ENCODE peak calls at places on chromosomes 5 and 9, in ten cellular contexts. One of them, this sample, is unnamed.

GRCh38 chr5:133460172-133460758 is 152.1 kb downstream of the FSTL4 start:
- DNase-seq in psoas muscle: no peak
- DNase-seq in NCI-H1105 treated with DMSO at 0.1 percent for 48 hours: no peak
- DNase-seq in D341Med: peak
- DNase-seq in kidney glomerular epithelial cell: no peak
- DNase-seq in stimulated activated CD4-positive, alpha-beta T cell treated with anti-CD3 and anti-CD28 coated beads, Interleukin-1b, Interleukin-23, amount 100 ng/mL, for 48 hours: peak
- DNase-seq in naive thymus-derived CD8-positive, alpha-beta T cell: peak
- DNase-seq in activated naive CD8-positive, alpha-beta T cell treated with anti-CD3 and anti-CD28 coated beads for 36 hours: peak
- DNase-seq in ELR: peak
- DNase-seq in GM18507: peak
- DNase-seq in this sample: peak

GRCh38 chr9:79242489-79242888 is 329.3 kb upstream of the TLE4 start:
- DNase-seq in psoas muscle: no peak
- DNase-seq in NCI-H1105 treated with DMSO at 0.1 percent for 48 hours: no peak
- DNase-seq in D341Med: no peak
- DNase-seq in kidney glomerular epithelial cell: no peak
- DNase-seq in stimulated activated CD4-positive, alpha-beta T cell treated with anti-CD3 and anti-CD28 coated beads, Interleukin-1b, Interleukin-23, amount 100 ng/mL, for 48 hours: no peak
- DNase-seq in naive thymus-derived CD8-positive, alpha-beta T cell: no peak
- DNase-seq in activated naive CD8-positive, alpha-beta T cell treated with anti-CD3 and anti-CD28 coated beads for 36 hours: no peak
- DNase-seq in ELR: no peak
- DNase-seq in GM18507: no peak
- DNase-seq in this sample: no peak

GRCh38 chr5:39283231-39283818 is 64.0 kb upstream of the FYB1 start:
- DNase-seq in psoas muscle: no peak
- DNase-seq in NCI-H1105 treated with DMSO at 0.1 percent for 48 hours: peak
- DNase-seq in D341Med: peak
- DNase-seq in kidney glomerular epithelial cell: peak
- DNase-seq in stimulated activated CD4-positive, alpha-beta T cell treated with anti-CD3 and anti-CD28 coated beads, Interleukin-1b, Interleukin-23, amount 100 ng/mL, for 48 hours: peak
- DNase-seq in naive thymus-derived CD8-positive, alpha-beta T cell: peak
- DNase-seq in activated naive CD8-positive, alpha-beta T cell treated with anti-CD3 and anti-CD28 coated beads for 36 hours: peak
- DNase-seq in ELR: peak
- DNase-seq in GM18507: no peak
- DNase-seq in this sample: peak

GRCh38 chr9:132647355-132647754 is 22.4 kb downstream of the DDX31 start:
- DNase-seq in psoas muscle: no peak
- DNase-seq in NCI-H1105 treated with DMSO at 0.1 percent for 48 hours: no peak
- DNase-seq in D341Med: no peak
- DNase-seq in kidney glomerular epithelial cell: peak
- DNase-seq in stimulated activated CD4-positive, alpha-beta T cell treated with anti-CD3 and anti-CD28 coated beads, Interleukin-1b, Interleukin-23, amount 100 ng/mL, for 48 hours: peak
- DNase-seq in naive thymus-derived CD8-positive, alpha-beta T cell: no peak
- DNase-seq in activated naive CD8-positive, alpha-beta T cell treated with anti-CD3 and anti-CD28 coated beads for 36 hours: no peak
- DNase-seq in ELR: peak
- DNase-seq in GM18507: no peak
- DNase-seq in this sample: peak

GRCh38 chr9:138077898-138078540 is 200.4 kb downstream of the CACNA1B start:
- DNase-seq in psoas muscle: no peak
- DNase-seq in NCI-H1105 treated with DMSO at 0.1 percent for 48 hours: no peak
- DNase-seq in D341Med: peak
- DNase-seq in kidney glomerular epithelial cell: no peak
- DNase-seq in stimulated activated CD4-positive, alpha-beta T cell treated with anti-CD3 and anti-CD28 coated beads, Interleukin-1b, Interleukin-23, amount 100 ng/mL, for 48 hours: no peak
- DNase-seq in naive thymus-derived CD8-positive, alpha-beta T cell: no peak
- DNase-seq in activated naive CD8-positive, alpha-beta T cell treated with anti-CD3 and anti-CD28 coated beads for 36 hours: no peak
- DNase-seq in ELR: no peak
- DNase-seq in GM18507: no peak
- DNase-seq in this sample: no peak

GRCh38 chr9:95175523-95175922 is 142.0 kb downstream of the FANCC start:
- DNase-seq in psoas muscle: no peak
- DNase-seq in NCI-H1105 treated with DMSO at 0.1 percent for 48 hours: no peak
- DNase-seq in D341Med: no peak
- DNase-seq in kidney glomerular epithelial cell: no peak
- DNase-seq in stimulated activated CD4-positive, alpha-beta T cell treated with anti-CD3 and anti-CD28 coated beads, Interleukin-1b, Interleukin-23, amount 100 ng/mL, for 48 hours: no peak
- DNase-seq in naive thymus-derived CD8-positive, alpha-beta T cell: no peak
- DNase-seq in activated naive CD8-positive, alpha-beta T cell treated with anti-CD3 and anti-CD28 coated beads for 36 hours: no peak
- DNase-seq in ELR: no peak
- DNase-seq in GM18507: no peak
- DNase-seq in this sample: no peak

GRCh38 chr5:2239237-2239910 is 356.6 kb upstream of the IRX4 start:
- DNase-seq in psoas muscle: no peak
- DNase-seq in NCI-H1105 treated with DMSO at 0.1 percent for 48 hours: no peak
- DNase-seq in D341Med: no peak
- DNase-seq in kidney glomerular epithelial cell: no peak
- DNase-seq in stimulated activated CD4-positive, alpha-beta T cell treated with anti-CD3 and anti-CD28 coated beads, Interleukin-1b, Interleukin-23, amount 100 ng/mL, for 48 hours: no peak
- DNase-seq in naive thymus-derived CD8-positive, alpha-beta T cell: no peak
- DNase-seq in activated naive CD8-positive, alpha-beta T cell treated with anti-CD3 and anti-CD28 coated beads for 36 hours: no peak
- DNase-seq in ELR: no peak
- DNase-seq in GM18507: no peak
- DNase-seq in this sample: no peak

GRCh38 chr5:90410178-90410762 is 714 bp upstream of the CETN3 start:
- DNase-seq in psoas muscle: no peak
- DNase-seq in NCI-H1105 treated with DMSO at 0.1 percent for 48 hours: peak
- DNase-seq in D341Med: no peak
- DNase-seq in kidney glomerular epithelial cell: no peak
- DNase-seq in stimulated activated CD4-positive, alpha-beta T cell treated with anti-CD3 and anti-CD28 coated beads, Interleukin-1b, Interleukin-23, amount 100 ng/mL, for 48 hours: no peak
- DNase-seq in naive thymus-derived CD8-positive, alpha-beta T cell: no peak
- DNase-seq in activated naive CD8-positive, alpha-beta T cell treated with anti-CD3 and anti-CD28 coated beads for 36 hours: no peak
- DNase-seq in ELR: no peak
- DNase-seq in GM18507: no peak
- DNase-seq in this sample: no peak

GRCh38 chr5:124528838-124529237 is 217.6 kb downstream of the ZNF608 start:
- DNase-seq in psoas muscle: no peak
- DNase-seq in NCI-H1105 treated with DMSO at 0.1 percent for 48 hours: no peak
- DNase-seq in D341Med: no peak
- DNase-seq in kidney glomerular epithelial cell: no peak
- DNase-seq in stimulated activated CD4-positive, alpha-beta T cell treated with anti-CD3 and anti-CD28 coated beads, Interleukin-1b, Interleukin-23, amount 100 ng/mL, for 48 hours: no peak
- DNase-seq in naive thymus-derived CD8-positive, alpha-beta T cell: no peak
- DNase-seq in activated naive CD8-positive, alpha-beta T cell treated with anti-CD3 and anti-CD28 coated beads for 36 hours: no peak
- DNase-seq in ELR: no peak
- DNase-seq in GM18507: peak
- DNase-seq in this sample: no peak

GRCh38 chr9:26356491-26356890 is 536.1 kb downstream of the CAAP1 start:
- DNase-seq in psoas muscle: no peak
- DNase-seq in NCI-H1105 treated with DMSO at 0.1 percent for 48 hours: no peak
- DNase-seq in D341Med: no peak
- DNase-seq in kidney glomerular epithelial cell: no peak
- DNase-seq in stimulated activated CD4-positive, alpha-beta T cell treated with anti-CD3 and anti-CD28 coated beads, Interleukin-1b, Interleukin-23, amount 100 ng/mL, for 48 hours: no peak
- DNase-seq in naive thymus-derived CD8-positive, alpha-beta T cell: no peak
- DNase-seq in activated naive CD8-positive, alpha-beta T cell treated with anti-CD3 and anti-CD28 coated beads for 36 hours: no peak
- DNase-seq in ELR: no peak
- DNase-seq in GM18507: no peak
- DNase-seq in this sample: no peak

GRCh38 chr5:138180183-138180782 is 1.4 kb downstream of the KIF20A start:
- DNase-seq in psoas muscle: no peak
- DNase-seq in NCI-H1105 treated with DMSO at 0.1 percent for 48 hours: peak
- DNase-seq in D341Med: peak
- DNase-seq in kidney glomerular epithelial cell: peak
- DNase-seq in stimulated activated CD4-positive, alpha-beta T cell treated with anti-CD3 and anti-CD28 coated beads, Interleukin-1b, Interleukin-23, amount 100 ng/mL, for 48 hours: no peak
- DNase-seq in naive thymus-derived CD8-positive, alpha-beta T cell: peak
- DNase-seq in activated naive CD8-positive, alpha-beta T cell treated with anti-CD3 and anti-CD28 coated beads for 36 hours: no peak
- DNase-seq in ELR: peak
- DNase-seq in GM18507: peak
- DNase-seq in this sample: peak

GRCh38 chr5:146772881-146773440 is 105.6 kb downstream of the PPP2R2B start:
- DNase-seq in psoas muscle: no peak
- DNase-seq in NCI-H1105 treated with DMSO at 0.1 percent for 48 hours: no peak
- DNase-seq in D341Med: no peak
- DNase-seq in kidney glomerular epithelial cell: no peak
- DNase-seq in stimulated activated CD4-positive, alpha-beta T cell treated with anti-CD3 and anti-CD28 coated beads, Interleukin-1b, Interleukin-23, amount 100 ng/mL, for 48 hours: no peak
- DNase-seq in naive thymus-derived CD8-positive, alpha-beta T cell: no peak
- DNase-seq in activated naive CD8-positive, alpha-beta T cell treated with anti-CD3 and anti-CD28 coated beads for 36 hours: no peak
- DNase-seq in ELR: no peak
- DNase-seq in GM18507: no peak
- DNase-seq in this sample: no peak

GRCh38 chr9:114037961-114038723 is 40.0 kb downstream of the AMBP start:
- DNase-seq in psoas muscle: no peak
- DNase-seq in NCI-H1105 treated with DMSO at 0.1 percent for 48 hours: no peak
- DNase-seq in D341Med: peak
- DNase-seq in kidney glomerular epithelial cell: peak
- DNase-seq in stimulated activated CD4-positive, alpha-beta T cell treated with anti-CD3 and anti-CD28 coated beads, Interleukin-1b, Interleukin-23, amount 100 ng/mL, for 48 hours: no peak
- DNase-seq in naive thymus-derived CD8-positive, alpha-beta T cell: no peak
- DNase-seq in activated naive CD8-positive, alpha-beta T cell treated with anti-CD3 and anti-CD28 coated beads for 36 hours: no peak
- DNase-seq in ELR: no peak
- DNase-seq in GM18507: no peak
- DNase-seq in this sample: no peak

GRCh38 chr9:127303830-127304229 is 39.3 kb downstream of the GARNL3 start:
- DNase-seq in psoas muscle: no peak
- DNase-seq in NCI-H1105 treated with DMSO at 0.1 percent for 48 hours: no peak
- DNase-seq in D341Med: no peak
- DNase-seq in kidney glomerular epithelial cell: no peak
- DNase-seq in stimulated activated CD4-positive, alpha-beta T cell treated with anti-CD3 and anti-CD28 coated beads, Interleukin-1b, Interleukin-23, amount 100 ng/mL, for 48 hours: no peak
- DNase-seq in naive thymus-derived CD8-positive, alpha-beta T cell: no peak
- DNase-seq in activated naive CD8-positive, alpha-beta T cell treated with anti-CD3 and anti-CD28 coated beads for 36 hours: no peak
- DNase-seq in ELR: no peak
- DNase-seq in GM18507: no peak
- DNase-seq in this sample: no peak

GRCh38 chr5:150626853-150627276 is 13.6 kb upstream of the SYNPO start:
- DNase-seq in psoas muscle: peak
- DNase-seq in NCI-H1105 treated with DMSO at 0.1 percent for 48 hours: no peak
- DNase-seq in D341Med: no peak
- DNase-seq in kidney glomerular epithelial cell: peak
- DNase-seq in stimulated activated CD4-positive, alpha-beta T cell treated with anti-CD3 and anti-CD28 coated beads, Interleukin-1b, Interleukin-23, amount 100 ng/mL, for 48 hours: no peak
- DNase-seq in naive thymus-derived CD8-positive, alpha-beta T cell: no peak
- DNase-seq in activated naive CD8-positive, alpha-beta T cell treated with anti-CD3 and anti-CD28 coated beads for 36 hours: no peak
- DNase-seq in ELR: no peak
- DNase-seq in GM18507: no peak
- DNase-seq in this sample: no peak

GRCh38 chr9:89482950-89483349 is 15.0 kb downstream of the SEMA4D start:
- DNase-seq in psoas muscle: peak
- DNase-seq in NCI-H1105 treated with DMSO at 0.1 percent for 48 hours: no peak
- DNase-seq in D341Med: no peak
- DNase-seq in kidney glomerular epithelial cell: no peak
- DNase-seq in stimulated activated CD4-positive, alpha-beta T cell treated with anti-CD3 and anti-CD28 coated beads, Interleukin-1b, Interleukin-23, amount 100 ng/mL, for 48 hours: no peak
- DNase-seq in naive thymus-derived CD8-positive, alpha-beta T cell: no peak
- DNase-seq in activated naive CD8-positive, alpha-beta T cell treated with anti-CD3 and anti-CD28 coated beads for 36 hours: no peak
- DNase-seq in ELR: no peak
- DNase-seq in GM18507: no peak
- DNase-seq in this sample: no peak

GRCh38 chr5:81486711-81487110 is 92.8 kb upstream of the ACOT12 start:
- DNase-seq in psoas muscle: no peak
- DNase-seq in NCI-H1105 treated with DMSO at 0.1 percent for 48 hours: no peak
- DNase-seq in D341Med: no peak
- DNase-seq in kidney glomerular epithelial cell: no peak
- DNase-seq in stimulated activated CD4-positive, alpha-beta T cell treated with anti-CD3 and anti-CD28 coated beads, Interleukin-1b, Interleukin-23, amount 100 ng/mL, for 48 hours: no peak
- DNase-seq in naive thymus-derived CD8-positive, alpha-beta T cell: no peak
- DNase-seq in activated naive CD8-positive, alpha-beta T cell treated with anti-CD3 and anti-CD28 coated beads for 36 hours: no peak
- DNase-seq in ELR: no peak
- DNase-seq in GM18507: no peak
- DNase-seq in this sample: no peak

GRCh38 chr5:134026521-134027202 is 21.9 kb upstream of the VDAC1 start:
- DNase-seq in psoas muscle: peak
- DNase-seq in NCI-H1105 treated with DMSO at 0.1 percent for 48 hours: peak
- DNase-seq in D341Med: peak
- DNase-seq in kidney glomerular epithelial cell: peak
- DNase-seq in stimulated activated CD4-positive, alpha-beta T cell treated with anti-CD3 and anti-CD28 coated beads, Interleukin-1b, Interleukin-23, amount 100 ng/mL, for 48 hours: peak
- DNase-seq in naive thymus-derived CD8-positive, alpha-beta T cell: peak
- DNase-seq in activated naive CD8-positive, alpha-beta T cell treated with anti-CD3 and anti-CD28 coated beads for 36 hours: peak
- DNase-seq in ELR: peak
- DNase-seq in GM18507: no peak
- DNase-seq in this sample: peak

GRCh38 chr9:15373201-15373530 is 49.5 kb upstream of the SNAPC3 start:
- DNase-seq in psoas muscle: no peak
- DNase-seq in NCI-H1105 treated with DMSO at 0.1 percent for 48 hours: no peak
- DNase-seq in D341Med: no peak
- DNase-seq in kidney glomerular epithelial cell: no peak
- DNase-seq in stimulated activated CD4-positive, alpha-beta T cell treated with anti-CD3 and anti-CD28 coated beads, Interleukin-1b, Interleukin-23, amount 100 ng/mL, for 48 hours: no peak
- DNase-seq in naive thymus-derived CD8-positive, alpha-beta T cell: no peak
- DNase-seq in activated naive CD8-positive, alpha-beta T cell treated with anti-CD3 and anti-CD28 coated beads for 36 hours: no peak
- DNase-seq in ELR: peak
- DNase-seq in GM18507: no peak
- DNase-seq in this sample: no peak

GRCh38 chr5:25669645-25670401 is 1025.0 kb upstream of the CDH10 start:
- DNase-seq in psoas muscle: no peak
- DNase-seq in NCI-H1105 treated with DMSO at 0.1 percent for 48 hours: no peak
- DNase-seq in D341Med: no peak
- DNase-seq in kidney glomerular epithelial cell: no peak
- DNase-seq in stimulated activated CD4-positive, alpha-beta T cell treated with anti-CD3 and anti-CD28 coated beads, Interleukin-1b, Interleukin-23, amount 100 ng/mL, for 48 hours: no peak
- DNase-seq in naive thymus-derived CD8-positive, alpha-beta T cell: no peak
- DNase-seq in activated naive CD8-positive, alpha-beta T cell treated with anti-CD3 and anti-CD28 coated beads for 36 hours: no peak
- DNase-seq in ELR: no peak
- DNase-seq in GM18507: no peak
- DNase-seq in this sample: no peak

GRCh38 chr5:89351232-89351631 is 468.2 kb upstream of the MEF2C start:
- DNase-seq in psoas muscle: no peak
- DNase-seq in NCI-H1105 treated with DMSO at 0.1 percent for 48 hours: no peak
- DNase-seq in D341Med: no peak
- DNase-seq in kidney glomerular epithelial cell: no peak
- DNase-seq in stimulated activated CD4-positive, alpha-beta T cell treated with anti-CD3 and anti-CD28 coated beads, Interleukin-1b, Interleukin-23, amount 100 ng/mL, for 48 hours: no peak
- DNase-seq in naive thymus-derived CD8-positive, alpha-beta T cell: no peak
- DNase-seq in activated naive CD8-positive, alpha-beta T cell treated with anti-CD3 and anti-CD28 coated beads for 36 hours: no peak
- DNase-seq in ELR: peak
- DNase-seq in GM18507: no peak
- DNase-seq in this sample: no peak

GRCh38 chr9:130860458-130861316 is 25.6 kb downstream of the ABL1 start:
- DNase-seq in psoas muscle: peak
- DNase-seq in NCI-H1105 treated with DMSO at 0.1 percent for 48 hours: no peak
- DNase-seq in D341Med: no peak
- DNase-seq in kidney glomerular epithelial cell: peak
- DNase-seq in stimulated activated CD4-positive, alpha-beta T cell treated with anti-CD3 and anti-CD28 coated beads, Interleukin-1b, Interleukin-23, amount 100 ng/mL, for 48 hours: no peak
- DNase-seq in naive thymus-derived CD8-positive, alpha-beta T cell: no peak
- DNase-seq in activated naive CD8-positive, alpha-beta T cell treated with anti-CD3 and anti-CD28 coated beads for 36 hours: no peak
- DNase-seq in ELR: peak
- DNase-seq in GM18507: no peak
- DNase-seq in this sample: no peak

GRCh38 chr5:174145821-174146220 is 100.3 kb downstream of the NSG2 start:
- DNase-seq in psoas muscle: no peak
- DNase-seq in NCI-H1105 treated with DMSO at 0.1 percent for 48 hours: peak
- DNase-seq in D341Med: no peak
- DNase-seq in kidney glomerular epithelial cell: no peak
- DNase-seq in stimulated activated CD4-positive, alpha-beta T cell treated with anti-CD3 and anti-CD28 coated beads, Interleukin-1b, Interleukin-23, amount 100 ng/mL, for 48 hours: peak
- DNase-seq in naive thymus-derived CD8-positive, alpha-beta T cell: no peak
- DNase-seq in activated naive CD8-positive, alpha-beta T cell treated with anti-CD3 and anti-CD28 coated beads for 36 hours: peak
- DNase-seq in ELR: peak
- DNase-seq in GM18507: no peak
- DNase-seq in this sample: no peak

GRCh38 chr5:141994737-141995136 is 18.1 kb downstream of the GNPDA1 start:
- DNase-seq in psoas muscle: no peak
- DNase-seq in NCI-H1105 treated with DMSO at 0.1 percent for 48 hours: no peak
- DNase-seq in D341Med: no peak
- DNase-seq in kidney glomerular epithelial cell: no peak
- DNase-seq in stimulated activated CD4-positive, alpha-beta T cell treated with anti-CD3 and anti-CD28 coated beads, Interleukin-1b, Interleukin-23, amount 100 ng/mL, for 48 hours: no peak
- DNase-seq in naive thymus-derived CD8-positive, alpha-beta T cell: no peak
- DNase-seq in activated naive CD8-positive, alpha-beta T cell treated with anti-CD3 and anti-CD28 coated beads for 36 hours: no peak
- DNase-seq in ELR: no peak
- DNase-seq in GM18507: no peak
- DNase-seq in this sample: no peak

GRCh38 chr9:114472765-114473446 is 32.4 kb downstream of the WHRN start:
- DNase-seq in psoas muscle: no peak
- DNase-seq in NCI-H1105 treated with DMSO at 0.1 percent for 48 hours: no peak
- DNase-seq in D341Med: no peak
- DNase-seq in kidney glomerular epithelial cell: no peak
- DNase-seq in stimulated activated CD4-positive, alpha-beta T cell treated with anti-CD3 and anti-CD28 coated beads, Interleukin-1b, Interleukin-23, amount 100 ng/mL, for 48 hours: no peak
- DNase-seq in naive thymus-derived CD8-positive, alpha-beta T cell: no peak
- DNase-seq in activated naive CD8-positive, alpha-beta T cell treated with anti-CD3 and anti-CD28 coated beads for 36 hours: no peak
- DNase-seq in ELR: no peak
- DNase-seq in GM18507: no peak
- DNase-seq in this sample: no peak

GRCh38 chr9:112288029-112288428 is 45.4 kb downstream of the PTBP3 start:
- DNase-seq in psoas muscle: no peak
- DNase-seq in NCI-H1105 treated with DMSO at 0.1 percent for 48 hours: no peak
- DNase-seq in D341Med: no peak
- DNase-seq in kidney glomerular epithelial cell: no peak
- DNase-seq in stimulated activated CD4-positive, alpha-beta T cell treated with anti-CD3 and anti-CD28 coated beads, Interleukin-1b, Interleukin-23, amount 100 ng/mL, for 48 hours: no peak
- DNase-seq in naive thymus-derived CD8-positive, alpha-beta T cell: no peak
- DNase-seq in activated naive CD8-positive, alpha-beta T cell treated with anti-CD3 and anti-CD28 coated beads for 36 hours: no peak
- DNase-seq in ELR: no peak
- DNase-seq in GM18507: no peak
- DNase-seq in this sample: no peak

GRCh38 chr9:112166176-112167140 is 8.6 kb downstream of the SUSD1 start:
- DNase-seq in psoas muscle: peak
- DNase-seq in NCI-H1105 treated with DMSO at 0.1 percent for 48 hours: no peak
- DNase-seq in D341Med: no peak
- DNase-seq in kidney glomerular epithelial cell: peak
- DNase-seq in stimulated activated CD4-positive, alpha-beta T cell treated with anti-CD3 and anti-CD28 coated beads, Interleukin-1b, Interleukin-23, amount 100 ng/mL, for 48 hours: no peak
- DNase-seq in naive thymus-derived CD8-positive, alpha-beta T cell: no peak
- DNase-seq in activated naive CD8-positive, alpha-beta T cell treated with anti-CD3 and anti-CD28 coated beads for 36 hours: no peak
- DNase-seq in ELR: peak
- DNase-seq in GM18507: no peak
- DNase-seq in this sample: no peak

GRCh38 chr5:159207616-159208507 is 1.5 kb downstream of the RNF145 start:
- DNase-seq in psoas muscle: peak
- DNase-seq in NCI-H1105 treated with DMSO at 0.1 percent for 48 hours: peak
- DNase-seq in D341Med: peak
- DNase-seq in kidney glomerular epithelial cell: peak
- DNase-seq in stimulated activated CD4-positive, alpha-beta T cell treated with anti-CD3 and anti-CD28 coated beads, Interleukin-1b, Interleukin-23, amount 100 ng/mL, for 48 hours: peak
- DNase-seq in naive thymus-derived CD8-positive, alpha-beta T cell: peak
- DNase-seq in activated naive CD8-positive, alpha-beta T cell treated with anti-CD3 and anti-CD28 coated beads for 36 hours: peak
- DNase-seq in ELR: peak
- DNase-seq in GM18507: no peak
- DNase-seq in this sample: peak

This sample was measured in T-helper 2 cell treated with Interferon-gamma antibody and Interleukin-4, amounts not matched to agents 5 μg/mL and 100 μg/mL, for 36 hours.